ENCODE peak calls at places on chromosomes 16 and 17, in four cellular contexts. D, G, O and H are unnamed samples.

GRCh38 chr16:51151435-51151950 is 423 bp upstream of the SALL1 start:
- DNase-seq in D (no peak), G (no peak), O (peak), H (peak)

GRCh38 chr17:4001048-4001590 is 36.9 kb upstream of the ATP2A3 start:
- DNase-seq in D (no peak), G (no peak), O (no peak), H (no peak)

GRCh38 chr17:7352910-7353635 is 1.1 kb downstream of the KCTD11 start:
- DNase-seq in D (no peak), G (no peak), O (no peak), H (no peak)

GRCh38 chr17:18139498-18139897 is 30.9 kb downstream of the MYO15A start:
- DNase-seq in D (no peak), G (no peak), O (no peak), H (no peak)

GRCh38 chr16:8926827-8927226 is 36.9 kb downstream of the USP7 start:
- DNase-seq in D (no peak), G (no peak), O (no peak), H (no peak)

GRCh38 chr16:57039148-57039812 is 49.9 kb downstream of the NLRC5 start:
- DNase-seq in D (no peak), G (peak), O (no peak), H (no peak)

GRCh38 chr16:76897816-76898215 is 293.2 kb upstream of the MON1B start:
- DNase-seq in D (no peak), G (no peak), O (no peak), H (no peak)

GRCh38 chr17:80029235-80029974 is 6.3 kb downstream of the TBC1D16 start:
- DNase-seq in D (no peak), G (no peak), O (no peak), H (no peak)

GRCh38 chr16:82129881-82130280 is 40.1 kb downstream of the MPHOSPH6 start:
- DNase-seq in D (no peak), G (no peak), O (no peak), H (no peak)

GRCh38 chr16:67447508-67448076 is 16.7 kb downstream of the HSD11B2 start:
- DNase-seq in D (peak), G (peak), O (peak), H (peak)

GRCh38 chr17:47253541-47254402 is at the start of gene ITGB3:
- DNase-seq in D (peak), G (no peak), O (peak), H (peak)

GRCh38 chr17:37064956-37065355 is 116.2 kb downstream of the AATF start:
- DNase-seq in D (no peak), G (no peak), O (no peak), H (no peak)

GRCh38 chr17:82931696-82932060 is 91.9 kb upstream of the ZNF750 start:
- DNase-seq in D (no peak), G (no peak), O (no peak), H (no peak)

GRCh38 chr17:358491-359133 is 6.0 kb upstream of the RPH3AL start:
- DNase-seq in D (no peak), G (no peak), O (no peak), H (no peak)

GRCh38 chr17:80513892-80514291 is 30.7 kb upstream of the RPTOR start:
- DNase-seq in D (no peak), G (no peak), O (no peak), H (no peak)

GRCh38 chr17:77959216-77959925 is 868 bp downstream of the TNRC6C start:
- DNase-seq in D (no peak), G (no peak), O (no peak), H (peak)

GRCh38 chr16:19375561-19376158 is 42.0 kb upstream of the TMC5 start:
- DNase-seq in D (peak), G (peak), O (peak), H (peak)

GRCh38 chr17:60154616-60155426 is 5.0 kb downstream of the CA4 start:
- DNase-seq in D (no peak), G (no peak), O (no peak), H (peak)

GRCh38 chr17:73208139-73208827 is 15.4 kb downstream of the COG1 start:
- DNase-seq in D (no peak), G (no peak), O (no peak), H (no peak)

GRCh38 chr17:45425125-45425983 is 7.3 kb downstream of the ARHGAP27 start:
- DNase-seq in D (peak), G (no peak), O (peak), H (peak)

GRCh38 chr17:6095501-6095900 is 25.3 kb downstream of the WSCD1 start:
- DNase-seq in D (no peak), G (no peak), O (no peak), H (no peak)

GRCh38 chr17:2797226-2797625 is 988 bp downstream of the RAP1GAP2 start:
- DNase-seq in D (no peak), G (no peak), O (no peak), H (no peak)
- H3K4me3 ChIP-seq in D (no peak), G (no peak), O (no peak), H (no peak)

GRCh38 chr17:51258756-51259573 is 884 bp downstream of the MBTD1 start:
- DNase-seq in D (peak), G (no peak), O (peak), H (no peak)
- TF ChIP-seq JUNB in D (no peak), G (no peak), O (no peak), H (no peak)

GRCh38 chr16:23398987-23399805 is 53.8 kb downstream of the COG7 start:
- DNase-seq in D (no peak), G (no peak), O (no peak), H (peak)
- TF ChIP-seq POLR2AphosphoS5 in D (no peak), G (no peak), O (no peak), H (no peak)

GRCh38 chr16:66364117-66364958 is 2.2 kb upstream of the CDH5 start:
- DNase-seq in D (no peak), G (no peak), O (no peak), H (no peak)

GRCh38 chr16:66365588-66365987 is 903 bp upstream of the CDH5 start:
- DNase-seq in D (no peak), G (no peak), O (no peak), H (no peak)

GRCh38 chr16:66367968-66368891 is 1.7 kb downstream of the CDH5 start:
- DNase-seq in D (no peak), G (no peak), O (no peak), H (peak)

GRCh38 chr16:66364959-66365306 is 1.6 kb upstream of the CDH5 start:
- DNase-seq in D (no peak), G (no peak), O (no peak), H (no peak)

DNA sequence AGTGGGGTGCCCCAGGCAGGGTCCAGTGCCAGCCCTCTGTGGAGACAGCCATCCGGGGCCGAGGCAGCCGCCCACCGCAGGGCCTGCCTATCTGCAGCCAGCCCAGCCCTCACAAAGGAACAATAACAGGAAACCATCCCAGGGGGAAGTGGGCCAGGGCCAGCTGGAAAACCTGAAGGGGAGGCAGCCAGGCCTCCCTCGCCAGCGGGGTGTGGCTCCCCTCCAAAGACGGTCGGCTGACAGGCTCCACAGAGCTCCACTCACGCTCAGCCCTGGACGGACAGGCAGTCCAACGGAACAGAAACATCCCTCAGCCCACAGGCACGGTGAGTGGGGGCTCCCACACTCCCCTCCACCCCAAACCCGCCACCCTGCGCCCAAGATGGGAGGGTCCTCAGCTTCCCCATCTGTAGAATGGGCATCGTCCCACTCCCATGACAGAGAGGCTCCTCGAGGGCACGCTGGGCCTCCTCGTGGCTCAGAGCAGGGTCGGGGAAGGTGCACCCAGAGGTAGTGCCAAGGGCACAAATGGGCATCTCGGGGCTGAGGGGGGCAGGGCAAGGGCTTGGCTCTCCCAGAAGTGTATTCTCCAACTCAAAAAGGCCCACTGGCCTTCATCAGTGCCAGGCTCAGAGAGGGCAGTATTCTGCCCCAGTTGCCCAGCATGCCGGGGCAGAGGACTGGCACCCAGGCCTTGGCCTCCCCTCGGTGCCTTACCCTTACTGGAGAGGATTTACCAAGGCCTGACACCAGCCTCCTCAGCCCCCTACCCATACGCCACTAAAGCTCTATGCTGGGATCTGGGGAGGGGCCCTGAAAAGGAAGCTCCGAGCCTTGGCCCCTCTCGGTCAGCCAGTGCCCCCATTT is at the start of gene CDH5:
- DNase-seq in D (no peak), G (no peak), O (no peak), H (no peak)
- H3K4me3 ChIP-seq in D (no peak), G (no peak), O (no peak), H (no peak)

DNA sequence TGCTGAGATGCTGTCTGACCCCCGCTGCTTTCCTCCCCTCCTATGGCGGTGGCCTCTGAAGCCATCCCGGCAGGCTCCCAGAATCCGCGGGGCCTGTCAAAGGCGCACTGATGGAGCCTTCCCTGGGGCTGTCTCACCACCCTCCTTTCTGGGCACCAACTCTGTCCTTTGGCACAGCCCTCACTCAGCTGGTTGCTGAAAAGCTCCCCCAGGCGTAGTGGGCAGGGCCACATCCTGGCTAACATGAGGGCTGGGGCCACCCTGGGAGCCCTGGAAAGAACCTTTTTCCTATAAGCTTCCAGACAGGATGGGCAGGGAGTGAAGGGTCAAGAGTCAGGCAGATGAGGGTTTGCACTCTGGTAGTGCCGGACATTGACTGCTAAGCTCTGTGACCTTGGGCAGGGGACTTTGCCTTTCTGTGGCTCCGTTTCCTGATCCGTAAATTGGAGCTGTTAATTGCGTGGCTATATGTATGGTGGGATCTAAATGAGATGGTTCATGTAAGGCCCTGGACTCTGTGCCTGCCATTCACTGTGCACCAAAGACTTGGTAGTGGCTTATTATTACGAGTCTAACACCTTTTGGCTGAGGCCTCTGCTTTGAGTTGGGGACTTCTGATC is 27.6 kb upstream of the LASP1NB start:
- DNase-seq in D (no peak), G (no peak), O (no peak), H (no peak)
- TF ChIP-seq JUNB in D (no peak), G (no peak), O (no peak), H (no peak)